ENCODE peak calls at places on chromosomes 16 and 17, in four cellular contexts. J, Y, C and M are unnamed samples.
A peak's percentile ranks its signal among the peaks of the same experiment; 100 is the strongest.

GRCh38 chr16:10870137-10870776 is 6.7 kb upstream of the CIITA start:
- DNase-seq in Y (no peak), J (no peak), C (no peak), M (no peak)

GRCh38 chr16:47928008-47928407 is 227.8 kb downstream of the ABCC12 start:
- DNase-seq in Y (no peak), C (no peak), J (no peak), M (no peak)

GRCh38 chr17:34361478-34362061 is 1.5 kb downstream of the CCL1 start:
- DNase-seq in C (peak; percentile 59), Y (peak; percentile 76), J (peak; percentile 76), M (peak; percentile 95)

GRCh38 chr16:71242601-71243000 is 12.1 kb upstream of the HYDIN start:
- DNase-seq in J (no peak), C (no peak), Y (no peak), M (no peak)

GRCh38 chr16:2473999-2474876 is 689 bp upstream of the TBC1D24 start:
- DNase-seq in C (no peak), Y (no peak), J (no peak), M (no peak)

GRCh38 chr17:81717766-81718089 is 5.6 kb downstream of the SLC25A10 start:
- DNase-seq in Y (no peak), J (no peak), C (no peak), M (peak; percentile 73)

GRCh38 chr16:46857261-46857962 is 26.4 kb upstream of the C16orf87 start:
- DNase-seq in C (peak; percentile 41), J (no peak), Y (peak; percentile 35), M (no peak)

GRCh38 chr17:35543856-35544255 is 6.4 kb upstream of the SLFN12L start:
- DNase-seq in J (no peak), Y (no peak), C (no peak), M (no peak)

GRCh38 chr16:80129791-80130190 is 411.0 kb upstream of the DYNLRB2 start:
- DNase-seq in Y (no peak), J (no peak), C (no peak), M (no peak)

GRCh38 chr17:37170881-37171460 is 204.8 kb upstream of the C17orf78 start:
- DNase-seq in C (no peak), J (no peak), Y (no peak), M (no peak)

GRCh38 chr17:15909481-15909991 is 35.4 kb upstream of the ADORA2B start:
- DNase-seq in Y (no peak), C (no peak), J (no peak), M (peak; percentile 83)

GRCh38 chr16:23509763-23510153 is 536 bp downstream of the GGA2 start:
- DNase-seq in C (no peak), J (no peak), Y (no peak), M (no peak)

GRCh38 chr17:42891539-42892152 is 9.0 kb upstream of the G6PC1 start:
- DNase-seq in J (no peak), C (no peak), Y (no peak), M (no peak)

GRCh38 chr16:86819523-86819887 is 241.2 kb downstream of the FOXL1 start:
- DNase-seq in Y (no peak), J (no peak), C (no peak), M (no peak)